ENCODE peak calls at places on chromosomes 12 and 14, in eight cellular contexts. W is tibial artery, R is psoas muscle, H is transverse colon, N is brain microvascular endothelial cell, I is cardiac fibroblast, B is dorsolateral prefrontal cortex, E is fibroblast of pulmonary artery. G is an unnamed sample.

GRCh38 chr12:127750076-127750840 is 516.7 kb upstream of the TMEM132C start:
- DNase-seq in W (no peak), R (no peak), H (no peak), N (peak; percentile 28), I (no peak), B (no peak), E (no peak), G (no peak)

GRCh38 chr14:99884834-99885648 is 91.8 kb downstream of the EML1 start:
- DNase-seq in W (no peak), R (no peak), H (no peak), N (peak; percentile 46), I (peak; percentile 80), B (no peak), E (peak; percentile 83), G (no peak)

GRCh38 chr14:101010293-101010692 is 106.8 kb upstream of the RTL1 start:
- DNase-seq in W (no peak), R (no peak), H (no peak), N (no peak), I (no peak), B (no peak), E (no peak), G (no peak)

GRCh38 chr14:21343035-21343794 is 40.6 kb downstream of the SUPT16H start:
- DNase-seq in W (no peak), R (no peak), H (no peak), N (no peak), I (no peak), B (no peak), E (no peak), G (no peak)

GRCh38 chr12:83434600-83434999 is 747.9 kb downstream of the TMTC2 start:
- DNase-seq in W (no peak), R (no peak), H (no peak), N (no peak), I (peak; percentile 0), B (no peak), E (no peak), G (no peak)

GRCh38 chr14:68510201-68510600 is 282.7 kb downstream of the ZFP36L1 start:
- DNase-seq in W (peak; percentile 85), R (peak; percentile 67), H (no peak), N (no peak), I (peak; percentile 66), B (no peak), E (peak; percentile 40), G (peak; percentile 65)

GRCh38 chr14:52268191-52269061 is 928 bp downstream of the PTGDR start:
- DNase-seq in W (peak; percentile 62), R (no peak), H (no peak), N (no peak), I (peak; percentile 29), B (no peak), E (peak; percentile 17), G (peak; percentile 13)

GRCh38 chr12:89384050-89384749 is 31.9 kb upstream of the DUSP6 start:
- DNase-seq in W (no peak), R (no peak), H (peak; percentile 68), N (peak; percentile 54), I (peak; percentile 95), B (peak; percentile 72), E (peak; percentile 98), G (peak; percentile 46)

GRCh38 chr12:52257074-52257551 is 17.3 kb upstream of the KRT86 start:
- DNase-seq in W (peak; percentile 56), R (no peak), H (no peak), N (no peak), I (no peak), B (no peak), E (no peak), G (no peak)

GRCh38 chr14:71399057-71399487 is 491.8 kb downstream of the PCNX1 start:
- DNase-seq in W (no peak), R (no peak), H (no peak), N (no peak), I (no peak), B (no peak), E (no peak), G (no peak)

GRCh38 chr12:122394626-122395194 is 27.8 kb downstream of the CLIP1 start:
- DNase-seq in W (peak; percentile 64), R (peak; percentile 82), H (no peak), N (no peak), I (no peak), B (no peak), E (no peak), G (no peak)

GRCh38 chr12:115204957-115205754 is 521.2 kb upstream of the TBX3 start:
- DNase-seq in W (no peak), R (no peak), H (no peak), N (peak; percentile 56), I (peak; percentile 61), B (no peak), E (peak; percentile 63), G (no peak)

GRCh38 chr14:95523051-95523817 is 6.8 kb upstream of the SYNE3 start:
- DNase-seq in W (no peak), R (no peak), H (no peak), N (no peak), I (peak; percentile 59), B (no peak), E (peak; percentile 49), G (no peak)

GRCh38 chr14:64474041-64474440 is 8.7 kb downstream of the AKAP5 start:
- DNase-seq in W (no peak), R (no peak), H (no peak), N (no peak), I (no peak), B (no peak), E (no peak), G (no peak)

DNA sequence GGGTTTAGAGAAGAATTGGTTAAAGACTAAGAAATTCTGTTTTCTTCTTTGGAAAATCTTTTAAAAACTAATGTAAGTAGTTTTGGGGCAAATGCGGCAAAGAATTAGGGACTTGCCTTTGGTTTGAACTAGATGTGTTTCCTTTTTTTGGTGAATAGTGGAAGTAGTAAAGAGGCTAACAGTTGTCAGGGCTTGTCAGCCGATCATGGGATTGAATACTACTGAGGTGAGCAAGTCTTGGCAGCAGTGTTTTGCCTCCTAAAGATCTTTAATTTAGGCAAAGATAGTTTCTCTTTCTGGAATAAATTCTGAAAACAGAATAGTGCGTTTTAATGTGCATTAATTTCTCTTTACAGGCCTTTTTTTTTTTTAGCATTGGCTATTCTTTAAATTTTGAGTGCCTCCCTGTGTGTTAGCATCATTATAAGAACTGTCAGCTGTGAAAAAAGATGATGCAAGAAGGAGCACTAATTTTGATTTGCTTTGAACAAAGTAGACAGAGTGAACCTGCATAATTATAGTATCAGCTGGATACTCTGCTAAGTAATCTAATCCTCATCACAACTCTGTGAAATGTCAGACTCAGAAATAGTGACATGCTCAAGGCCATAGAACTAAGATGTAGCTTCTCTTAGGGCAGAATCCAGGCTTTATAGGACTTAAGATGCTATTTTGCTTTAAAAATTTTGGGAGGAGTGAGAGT is 31.7 kb downstream of the FBXO34 start:
- DNase-seq in W (no peak), R (no peak), H (no peak), N (no peak), I (no peak), B (no peak), E (no peak), G (no peak)
- H3K4me3 ChIP-seq in W (no peak overlapping the region), R (peak overlapping the region; percentile 26), H (no peak overlapping the region), N (no peak overlapping the region), I (no peak overlapping the region), B (no peak overlapping the region), E (no peak overlapping the region), G (no peak overlapping the region)

GRCh38 chr12:12784911-12785814 is at the start of gene APOLD1:
- DNase-seq in W (peak; percentile 87), R (peak; percentile 66), H (no peak), N (peak; percentile 81), I (peak; percentile 45), B (no peak), E (peak; percentile 34), G (peak; percentile 34)

GRCh38 chr12:12788675-12789368 is 3.4 kb downstream of the APOLD1 start:
- DNase-seq in W (peak; percentile 75), R (peak; percentile 65), H (peak; percentile 79), N (no peak), I (peak; percentile 85), B (peak; percentile 68), E (peak; percentile 88), G (peak; percentile 83)

GRCh38 chr12:12788131-12788530 is 2.7 kb downstream of the APOLD1 start:
- DNase-seq in W (no peak), R (no peak), H (no peak), N (no peak), I (no peak), B (no peak), E (no peak), G (no peak)

GRCh38 chr12:12786371-12786715 is 884 bp downstream of the APOLD1 start:
- DNase-seq in W (no peak), R (no peak), H (no peak), N (no peak), I (peak; percentile 55), B (no peak), E (no peak), G (no peak)

DNA sequence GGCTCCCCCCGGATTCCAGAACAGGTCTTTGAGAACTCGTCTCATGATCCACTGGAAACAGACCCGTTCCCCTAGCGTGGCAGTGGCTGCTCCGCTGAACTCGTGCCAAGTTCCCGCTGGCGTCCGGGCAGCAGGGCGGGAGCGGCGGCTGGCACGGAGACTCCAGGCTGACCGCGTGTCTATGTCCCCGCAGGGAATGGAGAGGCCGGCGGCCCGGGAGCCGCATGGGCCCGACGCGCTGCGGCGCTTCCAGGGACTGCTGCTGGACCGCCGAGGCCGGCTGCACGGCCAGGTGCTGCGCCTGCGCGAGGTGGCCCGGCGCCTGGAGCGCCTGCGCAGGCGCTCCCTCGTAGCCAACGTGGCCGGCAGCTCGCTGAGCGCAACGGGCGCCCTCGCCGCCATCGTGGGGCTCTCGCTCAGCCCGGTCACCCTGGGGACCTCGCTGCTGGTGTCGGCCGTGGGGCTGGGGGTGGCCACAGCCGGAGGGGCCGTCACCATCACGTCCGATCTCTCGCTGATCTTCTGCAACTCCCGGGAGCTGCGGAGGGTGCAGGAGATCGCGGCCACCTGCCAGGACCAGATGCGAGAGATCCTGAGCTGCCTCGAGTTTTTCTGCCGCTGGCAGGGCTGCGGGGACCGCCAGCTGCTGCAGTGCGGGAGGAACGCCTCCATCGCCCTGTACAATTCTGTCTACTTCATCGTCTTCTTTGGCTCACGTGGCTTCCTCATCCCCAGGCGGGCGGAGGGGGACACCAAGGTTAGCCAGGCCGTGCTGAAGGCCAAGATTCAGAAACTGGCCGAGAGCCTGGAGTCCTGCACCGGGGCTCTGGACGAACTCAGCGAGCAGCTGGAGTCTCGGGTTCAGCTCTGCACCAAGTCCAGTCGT is 1.5 kb downstream of the APOLD1 start:
- DNase-seq in W (peak; percentile 92), R (peak; percentile 92), H (peak; percentile 81), N (peak; percentile 58), I (peak; percentile 87), B (peak; percentile 70), E (peak; percentile 85), G (peak; percentile 90)
- TF ChIP-seq CTCF in W (peak; percentile 52), R (no peak), H (peak; percentile 58), N (no peak), I (no peak), B (no peak), E (no peak), G (no peak)

DNA sequence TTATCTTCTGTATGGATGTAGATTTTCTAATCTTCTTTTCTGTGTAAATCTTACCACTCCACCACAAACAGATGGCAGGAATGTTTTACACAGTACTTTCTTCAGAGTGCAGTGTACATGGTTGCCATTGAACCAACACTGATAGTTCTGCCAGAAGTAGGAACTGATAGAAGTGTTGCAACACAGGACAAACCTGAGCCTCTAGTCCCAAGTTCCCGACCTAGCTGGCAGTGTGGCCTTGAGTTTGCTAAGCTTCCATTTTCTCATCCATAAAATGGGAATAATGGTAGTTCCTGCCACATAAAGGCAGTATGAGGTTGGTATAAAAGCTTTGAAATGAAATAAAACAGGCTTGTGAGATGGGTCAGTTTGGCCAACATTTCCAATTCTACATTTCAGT is 50.8 kb upstream of the SAV1 start:
- DNase-seq in W (no peak), R (no peak), H (no peak), N (no peak), I (no peak), B (no peak), E (no peak), G (no peak)
- H3K4me3 ChIP-seq in W (no peak overlapping the region), R (no peak overlapping the region), H (no peak overlapping the region), N (no peak overlapping the region), I (no peak overlapping the region), B (no peak overlapping the region), E (no peak overlapping the region), G (no peak overlapping the region)

GRCh38 chr12:20194171-20194570 is 174.2 kb upstream of the PDE3A start:
- DNase-seq in W (no peak), R (no peak), H (no peak), N (no peak), I (peak; percentile 66), B (no peak), E (peak; percentile 54), G (no peak)
- TF ChIP-seq CTCF in W (no peak), R (no peak), H (no peak), N (peak; percentile 68), I (peak; percentile 30), B (no peak), E (peak; percentile 51), G (no peak)

G was measured in heart right ventricle.